ENCODE peak calls at places on chromosomes 6 and 20, in four cellular contexts. G is CD4-positive, alpha-beta T cell; H is neural progenitor cell; B is cardiac fibroblast. W is an unnamed sample.

GRCh38 chr20:2385496-2385895 is 4.8 kb downstream of the TGM6 start:
- DNase-seq in B (no peak), G (no peak), H (no peak), W (no peak)

GRCh38 chr6:51473996-51474975 is 613.1 kb downstream of the PKHD1 start:
- DNase-seq in G (no peak), B (no peak), H (no peak), W (no peak)

GRCh38 chr20:12638633-12639360 is 370.0 kb upstream of the SPTLC3 start:
- DNase-seq in B (no peak), H (peak; percentile 45), G (no peak), W (no peak)

GRCh38 chr6:446418-447366 is 55.1 kb downstream of the IRF4 start:
- DNase-seq in G (peak; percentile 86), H (no peak), B (no peak), W (no peak)

GRCh38 chr6:125944434-125944816 is 12.1 kb upstream of the HINT3 start:
- DNase-seq in B (peak; percentile 93), G (no peak), H (no peak), W (no peak)

GRCh38 chr6:7541175-7542064 is at the start of gene DSP:
- DNase-seq in G (peak; percentile 15), H (peak; percentile 85), B (peak; percentile 22), W (peak; percentile 77)

GRCh38 chr6:119442776-119443184 is 93.2 kb upstream of the MAN1A1 start:
- DNase-seq in G (no peak), H (no peak), B (no peak), W (no peak)

GRCh38 chr6:17965397-17965796 is 22.0 kb downstream of the KIF13A start:
- DNase-seq in B (peak; percentile 28), G (no peak), H (no peak), W (no peak)

GRCh38 chr6:81969814-81970213 is 217.3 kb upstream of the TENT5A start:
- DNase-seq in G (no peak), H (peak; percentile 56), B (no peak), W (no peak)

GRCh38 chr20:32312718-32313424 is 35.4 kb downstream of the KIF3B start:
- DNase-seq in G (no peak), H (no peak), B (no peak), W (no peak)

GRCh38 chr20:35561671-35562070 is 19.8 kb downstream of the ERGIC3 start:
- DNase-seq in B (no peak), G (no peak), H (no peak), W (no peak)

GRCh38 chr6:93779086-93779858 is 359.9 kb upstream of the EPHA7 start:
- DNase-seq in B (peak; percentile 82), H (peak; percentile 71), G (no peak), W (peak; percentile 37)

GRCh38 chr20:12592756-12593155 is 416.0 kb upstream of the SPTLC3 start:
- DNase-seq in B (no peak), G (no peak), H (no peak), W (no peak)

GRCh38 chr20:63519765-63520593 is 586 bp upstream of the PPDPF start:
- DNase-seq in B (no peak), G (peak; percentile 64), H (peak; percentile 93), W (peak; percentile 75)

DNA sequence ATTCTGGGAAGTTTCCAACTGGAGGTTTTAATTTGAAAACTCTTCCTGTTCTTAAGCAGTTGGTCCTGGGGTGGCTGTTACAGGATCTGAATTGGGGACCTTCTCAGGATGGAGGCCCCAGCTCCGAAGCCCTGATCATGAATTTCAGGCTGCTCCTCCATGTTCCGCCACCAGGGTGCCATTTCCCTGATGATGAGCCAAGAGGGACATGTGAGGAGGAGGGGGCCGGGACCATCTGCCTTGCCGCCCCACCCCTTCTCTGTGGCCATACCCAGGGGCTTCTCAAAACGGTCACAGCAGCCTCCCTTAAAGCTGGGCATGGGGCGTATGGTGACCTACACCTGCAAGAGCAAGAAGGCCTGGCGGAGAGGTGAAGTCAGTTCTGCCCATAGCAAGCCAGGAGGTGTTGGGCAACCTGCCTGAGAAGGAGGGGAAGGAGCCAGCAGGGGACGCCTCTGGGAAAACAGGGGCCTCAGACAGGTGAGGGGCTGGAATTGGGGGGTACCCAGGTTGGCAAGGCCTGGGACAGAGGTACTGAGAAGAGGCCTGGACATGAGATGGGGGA is 3.6 kb upstream of the BAK1 start:
- DNase-seq in G (no peak), B (no peak), H (peak; percentile 46), W (no peak)
- TF ChIP-seq CTCF in G (no peak), B (peak; percentile 54), H (peak; percentile 47), W (peak; percentile 50)

GRCh38 chr6:27753668-27754407 is 158.4 kb downstream of the OR2B2 start:
- DNase-seq in H (peak; percentile 94), G (peak; percentile 61), B (peak; percentile 84), W (peak; percentile 72)
- TF ChIP-seq CTCF in H (peak; percentile 30), G (no peak), B (peak; percentile 23), W (no peak)

GRCh38 chr6:63574554-63574900 is 2.2 kb downstream of the LOC128125822 start:
- DNase-seq in G (no peak), H (no peak), B (no peak), W (no peak)
- TF ChIP-seq CTCF in G (peak; percentile 64), H (no peak), B (no peak), W (no peak)

DNA sequence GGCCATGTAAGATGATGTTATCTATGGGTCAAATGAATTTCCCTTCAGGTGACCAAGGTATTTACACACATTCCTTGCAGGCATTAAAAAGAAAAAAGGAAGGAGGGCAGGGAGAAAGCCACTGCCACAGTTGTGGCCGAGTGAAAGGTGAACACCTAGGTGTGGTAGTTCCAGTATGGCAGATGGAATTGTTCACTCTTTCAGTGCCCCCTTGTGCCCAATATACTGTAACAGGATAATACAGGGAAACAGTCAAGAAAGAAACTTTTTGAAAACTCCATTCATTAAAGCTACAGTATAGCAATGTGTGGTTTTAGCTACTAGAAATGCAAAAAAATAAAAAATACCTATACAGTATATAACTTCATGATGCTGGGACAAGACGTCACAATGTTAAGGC is 52.1 kb downstream of the BMP2 start:
- DNase-seq in H (no peak), G (no peak), B (peak; percentile 18), W (no peak)
- TF ChIP-seq CTCF in H (peak; percentile 25), G (no peak), B (peak; percentile 16), W (no peak)

DNA sequence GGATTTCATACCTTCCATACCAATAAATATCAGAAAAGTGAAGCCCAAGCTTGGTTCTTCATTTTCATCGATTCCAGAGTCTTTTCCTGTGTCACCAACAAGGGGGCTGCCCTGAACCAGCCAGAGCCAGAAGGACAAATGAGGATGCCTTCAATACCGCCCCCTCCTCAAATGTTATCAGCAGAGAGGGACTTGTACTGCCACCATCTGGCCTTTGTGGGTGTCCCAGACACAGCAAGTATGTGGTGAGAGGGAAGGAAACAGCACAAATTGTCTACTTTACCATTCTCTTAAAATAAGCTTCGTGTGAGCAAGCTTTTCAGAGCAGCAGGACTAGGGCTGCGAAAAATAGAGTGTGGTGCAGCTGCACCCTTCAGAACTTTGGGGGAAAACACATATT is 165.3 kb downstream of the SOBP start:
- DNase-seq in B (no peak), G (no peak), H (peak; percentile 83), W (no peak)
- TF ChIP-seq CTCF in B (peak; percentile 7), G (no peak), H (peak; percentile 86), W (no peak)

GRCh38 chr20:50792708-50793574 is 1.9 kb upstream of the BCAS4 start:
- DNase-seq in B (no peak), H (no peak), G (no peak), W (no peak)

GRCh38 chr20:50794181-50794845 is 548 bp upstream of the BCAS4 start:
- DNase-seq in G (no peak), B (no peak), H (peak; percentile 78), W (no peak)

GRCh38 chr20:50798650-50799049 is 3.8 kb downstream of the BCAS4 start:
- DNase-seq in G (no peak), B (no peak), H (no peak), W (no peak)

GRCh38 chr20:50797142-50797541 is 2.3 kb downstream of the BCAS4 start:
- DNase-seq in B (no peak), G (no peak), H (no peak), W (no peak)

GRCh38 chr20:50794846-50795634 is at the start of gene BCAS4:
- DNase-seq in G (peak; percentile 90), B (peak; percentile 83), H (peak; percentile 95), W (peak; percentile 87)
- TF ChIP-seq CTCF in G (peak; percentile 40), B (peak; percentile 50), H (peak; percentile 72), W (peak; percentile 81)

GRCh38 chr20:41387433-41387832 is 20.8 kb upstream of the EMILIN3 start:
- DNase-seq in G (no peak), H (peak; percentile 74), B (peak; percentile 20), W (no peak)
- TF ChIP-seq CTCF in G (no peak), H (peak; percentile 26), B (no peak), W (no peak)